ENCODE peak calls at places on chromosome 1, in nine cellular contexts. D, J, S, P, N, G, U, Z and Q are unnamed samples.
A peak's percentile ranks its signal among the peaks of the same experiment; 100 is the strongest.

GRCh38 chr1:100530901-100531487 is 6.9 kb upstream of the GPR88 start:
- DNase-seq in J (no peak), U (no peak), S (no peak), P (no peak), Z (no peak), G (peak; percentile 96), N (peak; percentile 95), D (peak; percentile 94), Q (no peak)

GRCh38 chr1:53183277-53183990 is 13.2 kb upstream of the CPT2 start:
- DNase-seq in G (peak; percentile 75), S (peak; percentile 75), Z (peak; percentile 40), N (peak; percentile 48), P (no peak), J (peak; percentile 71), D (no peak), U (no peak), Q (no peak)

GRCh38 chr1:97745912-97746311 is 174.9 kb downstream of the DPYD start:
- DNase-seq in J (no peak), S (no peak), D (no peak), G (peak; percentile 9), N (peak; percentile 29), U (no peak), Z (no peak), P (no peak), Q (no peak)

GRCh38 chr1:58823481-58824010 is 39.7 kb upstream of the JUN start:
- DNase-seq in Z (no peak), P (peak; percentile 94), S (no peak), G (peak; percentile 62), J (no peak), U (no peak), N (peak; percentile 72), D (no peak), Q (no peak)

GRCh38 chr1:22451702-22452400 is at the start of gene ZBTB40:
- DNase-seq in N (peak; percentile 99), J (peak; percentile 98), G (peak; percentile 99), D (peak; percentile 95), S (peak; percentile 99), Z (peak; percentile 97), U (peak; percentile 99), P (peak; percentile 80), Q (peak; percentile 98)

GRCh38 chr1:203486618-203487370 is 7.2 kb upstream of the OPTC start:
- DNase-seq in N (no peak), D (no peak), J (no peak), U (no peak), S (peak; percentile 65), G (no peak), Z (no peak), P (no peak), Q (no peak)

GRCh38 chr1:116360435-116361173 is 12.4 kb upstream of the ATP1A1 start:
- DNase-seq in P (peak; percentile 65), D (no peak), N (peak; percentile 58), Z (no peak), U (no peak), J (no peak), G (peak; percentile 55), S (no peak), Q (no peak)

GRCh38 chr1:14599173-14599754 is 779 bp downstream of the KAZN start:
- DNase-seq in Z (no peak), S (no peak), G (no peak), D (no peak), J (no peak), N (no peak), U (no peak), P (no peak), Q (peak; percentile 66)

GRCh38 chr1:1986451-1987141 is 17.0 kb downstream of the CFAP74 start:
- DNase-seq in Z (no peak), D (no peak), U (no peak), J (no peak), N (no peak), G (no peak), P (no peak), S (no peak), Q (no peak)

GRCh38 chr1:41362749-41363631 is 1.8 kb downstream of the FOXO6 start:
- DNase-seq in D (no peak), J (no peak), Z (no peak), P (no peak), G (no peak), S (peak; percentile 43), U (no peak), N (no peak), Q (no peak)

GRCh38 chr1:48047116-48047515 is 49.9 kb upstream of the TRABD2B start:
- DNase-seq in J (no peak), G (peak; percentile 35), Z (no peak), N (no peak), D (no peak), S (no peak), U (no peak), P (no peak), Q (no peak)

GRCh38 chr1:85109475-85109874 is 61.2 kb upstream of the MCOLN3 start:
- DNase-seq in N (peak; percentile 82), J (no peak), D (peak; percentile 50), S (peak; percentile 48), Z (peak; percentile 26), P (peak; percentile 62), G (peak; percentile 82), U (peak; percentile 56), Q (peak; percentile 63)

GRCh38 chr1:214989341-214989740 is 93.2 kb upstream of the KCNK2 start:
- DNase-seq in G (peak; percentile 64), Z (no peak), J (no peak), D (no peak), S (no peak), U (no peak), N (peak; percentile 72), P (no peak), Q (no peak)

GRCh38 chr1:154741747-154742495 is 128.2 kb downstream of the KCNN3 start:
- DNase-seq in S (no peak), P (no peak), Z (no peak), G (peak; percentile 56), N (peak; percentile 45), J (peak; percentile 59), U (no peak), D (no peak), Q (no peak)

GRCh38 chr1:175341631-175342429 is 149.3 kb upstream of the KIAA0040 start:
- DNase-seq in N (no peak), D (no peak), G (no peak), S (no peak), P (peak; percentile 45), Z (no peak), J (no peak), U (no peak), Q (no peak)

GRCh38 chr1:175343945-175344344 is 151.4 kb upstream of the KIAA0040 start:
- DNase-seq in G (no peak), S (no peak), Z (no peak), J (no peak), P (no peak), U (no peak), N (no peak), D (no peak), Q (no peak)

GRCh38 chr1:175338447-175339135 is 146.0 kb upstream of the KIAA0040 start:
- DNase-seq in S (no peak), D (peak; percentile 23), Z (no peak), P (no peak), U (no peak), N (no peak), G (no peak), J (no peak), Q (peak; percentile 78)
- TF ChIP-seq CTCF in S (no peak), D (peak; percentile 45), Z (peak; percentile 49), P (peak; percentile 57), U (no peak), N (peak; percentile 15), G (peak; percentile 27), J (no peak), Q (peak; percentile 85)

GRCh38 chr1:172609528-172609927 is 49.4 kb upstream of the FASLG start:
- DNase-seq in Z (no peak), G (peak; percentile 45), J (no peak), S (no peak), U (no peak), D (no peak), N (peak; percentile 42), P (no peak), Q (no peak)
- TF ChIP-seq CTCF in Z (peak; percentile 57), G (peak; percentile 41), J (no peak), S (no peak), U (no peak), D (no peak), N (peak; percentile 42), P (peak; percentile 73), Q (no peak)

DNA sequence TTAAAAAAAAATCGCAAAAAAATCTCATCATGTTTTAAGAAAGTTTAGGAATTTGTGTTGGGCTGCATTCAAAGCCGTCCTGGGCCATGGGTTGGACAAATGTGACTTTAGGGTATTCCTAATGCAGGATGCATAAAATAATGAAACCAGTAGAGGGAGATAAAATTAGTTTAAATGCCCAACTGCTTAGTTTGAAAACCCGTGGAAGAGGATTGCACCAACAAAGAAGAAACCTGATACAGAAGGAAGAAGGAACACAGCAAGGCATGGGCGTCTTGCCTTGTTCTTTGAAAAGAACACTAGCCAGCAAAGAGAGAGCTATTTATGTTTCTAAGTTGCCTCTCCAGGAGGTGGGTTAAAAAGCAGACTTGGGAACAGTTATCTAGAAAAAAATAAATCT is 37.9 kb downstream of the WDR3 start:
- DNase-seq in N (peak; percentile 62), D (no peak), J (no peak), U (no peak), P (no peak), S (no peak), Z (no peak), G (peak; percentile 73), Q (no peak)
- TF ChIP-seq CTCF in N (peak; percentile 35), D (no peak), J (no peak), U (no peak), P (peak; percentile 32), S (no peak), Z (no peak), G (peak; percentile 42), Q (peak; percentile 24)

GRCh38 chr1:194369060-194369459 is 1182.6 kb upstream of the B3GALT2 start:
- DNase-seq in J (no peak), N (no peak), S (no peak), D (no peak), G (no peak), Z (no peak), P (no peak), U (no peak), Q (no peak)

GRCh38 chr1:194374649-194375048 is 1188.2 kb upstream of the B3GALT2 start:
- DNase-seq in U (no peak), J (no peak), P (no peak), G (no peak), N (no peak), S (no peak), Z (no peak), D (no peak), Q (no peak)

GRCh38 chr1:194367121-194367520 is 1180.7 kb upstream of the B3GALT2 start:
- DNase-seq in Z (no peak), P (no peak), G (no peak), D (no peak), S (no peak), N (no peak), U (no peak), J (no peak), Q (no peak)

GRCh38 chr1:194369622-194370021 is 1183.2 kb upstream of the B3GALT2 start:
- DNase-seq in S (no peak), P (no peak), G (no peak), D (no peak), N (no peak), J (no peak), Z (no peak), U (no peak), Q (no peak)

DNA sequence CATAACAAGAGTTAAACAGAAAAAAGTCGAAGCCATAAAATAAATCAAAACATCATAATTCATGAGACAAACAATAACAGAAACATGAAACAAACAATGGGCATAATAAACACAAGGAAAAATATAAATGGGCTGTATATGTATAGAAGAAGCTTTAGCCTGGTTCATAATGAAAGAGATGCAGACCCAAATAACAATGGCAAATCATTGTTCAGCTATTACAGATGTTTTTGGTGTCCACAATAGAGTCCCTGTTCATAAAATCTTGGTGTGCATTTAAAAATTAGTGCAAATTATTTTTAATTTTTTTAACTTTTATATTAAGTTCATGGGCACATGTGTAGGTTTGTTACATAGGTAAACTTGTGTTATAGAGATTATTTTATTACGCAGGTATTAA is 1185.9 kb upstream of the B3GALT2 start:
- DNase-seq in P (no peak), J (no peak), S (no peak), G (no peak), U (no peak), N (no peak), Z (no peak), D (no peak), Q (no peak)
- TF ChIP-seq CTCF in P (no peak), J (no peak), S (no peak), G (no peak), U (no peak), N (no peak), Z (no peak), D (no peak), Q (no peak)